ENCODE peak calls at places on chromosomes 4 and X, in five cellular contexts. A, V, O, D and R are unnamed samples.

GRCh38 chrX:18041656-18042055 is 179.0 kb downstream of the BEND2 start:
- DNase-seq in D (no peak), O (no peak), V (no peak), A (peak; percentile 49), R (no peak)

GRCh38 chrX:9555354-9555753 is 90.5 kb downstream of the TBL1X start:
- DNase-seq in A (no peak), O (no peak), D (no peak), V (no peak), R (no peak)

GRCh38 chr4:3475713-3476260 is 12.7 kb downstream of the DOK7 start:
- DNase-seq in O (no peak), A (no peak), D (no peak), V (no peak), R (no peak)

GRCh38 chr4:5900844-5901243 is 8.0 kb upstream of the CRMP1 start:
- DNase-seq in D (no peak), O (no peak), A (no peak), V (no peak), R (no peak)

GRCh38 chr4:9870165-9870564 is 88.7 kb downstream of the DRD5 start:
- DNase-seq in V (no peak), D (no peak), O (no peak), A (no peak), R (no peak)

GRCh38 chr4:54228064-54228527 is 997 bp upstream of the PDGFRA start:
- DNase-seq in O (peak; percentile 80), D (no peak), A (peak; percentile 74), V (peak; percentile 90), R (peak; percentile 68)

GRCh38 chr4:865121-865465 is 39.2 kb upstream of the CPLX1 start:
- DNase-seq in O (no peak), D (no peak), A (no peak), V (no peak), R (no peak)

GRCh38 chr4:173411106-173411703 is 12.3 kb upstream of the SCRG1 start:
- DNase-seq in A (no peak), D (no peak), O (no peak), V (peak; percentile 46), R (no peak)

GRCh38 chr4:57499786-57500185 is 389.6 kb upstream of the IGFBP7 start:
- DNase-seq in D (peak; percentile 69), A (peak; percentile 1), V (no peak), O (no peak), R (no peak)

GRCh38 chr4:159384017-159384416 is 281.1 kb downstream of the RAPGEF2 start:
- DNase-seq in V (no peak), D (no peak), O (no peak), A (no peak), R (no peak)